ENCODE peak calls at places on chromosome 3, in four cellular contexts. H is Panc1, L is uterus, G is ascending aorta. Z is an unnamed sample. For H3K36me3, the result is how much of the 10 kb centered on the place peaks cover.

GRCh38 chr3:133213942-133214341 is 175.8 kb downstream of the TMEM108 start:
- DNase-seq in H (no peak), L (no peak), G (no peak), Z (no peak)

GRCh38 chr3:94162700-94163099 is 99.8 kb downstream of the NSUN3 start:
- DNase-seq in H (no peak), L (no peak), G (no peak), Z (peak)

GRCh38 chr3:158430968-158431367 is 140.0 kb upstream of the MLF1 start:
- DNase-seq in H (no peak), L (no peak), G (no peak), Z (no peak)

GRCh38 chr3:18559323-18559972 is 134.3 kb upstream of the SATB1 start:
- DNase-seq in H (peak), L (no peak), G (no peak), Z (no peak)

GRCh38 chr3:20857636-20858035 is 671.6 kb upstream of the SGO1 start:
- DNase-seq in H (no peak), L (no peak), G (no peak), Z (no peak)

GRCh38 chr3:113166719-113167492 is 44.5 kb upstream of the BOC start:
- DNase-seq in H (no peak), L (peak), G (no peak), Z (no peak)

GRCh38 chr3:49803464-49804140 is 541 bp downstream of the INKA1 start:
- DNase-seq in H (no peak), L (peak), G (peak), Z (no peak)

GRCh38 chr3:111926266-111926676 is 52.6 kb upstream of the ABHD10 start:
- DNase-seq in H (no peak), L (no peak), G (no peak), Z (no peak)

GRCh38 chr3:183381179-183381578 is 47.2 kb downstream of the MCF2L2 start:
- DNase-seq in H (no peak), L (no peak), G (no peak), Z (no peak)

GRCh38 chr3:11724615-11725339 is 81.1 kb upstream of the VGLL4 start:
- DNase-seq in H (no peak), L (no peak), G (no peak), Z (no peak)

GRCh38 chr3:52056968-52057805 is 816 bp upstream of the DUSP7 start:
- DNase-seq in H (peak), L (peak), G (peak), Z (peak)

GRCh38 chr3:104908761-104909160 is 457.9 kb upstream of the ALCAM start:
- DNase-seq in H (no peak), L (no peak), G (no peak), Z (no peak)

GRCh38 chr3:35446896-35447295 is 192.4 kb upstream of the ARPP21 start:
- DNase-seq in H (no peak), L (no peak), G (no peak), Z (no peak)

GRCh38 chr3:159978353-159978752 is 10.3 kb upstream of the IL12A start:
- DNase-seq in H (no peak), L (no peak), G (no peak), Z (no peak)

GRCh38 chr3:157436583-157437300 is at the start of gene PTX3:
- DNase-seq in H (no peak), L (peak), G (no peak), Z (peak)

GRCh38 chr3:193897791-193898190 is 238.2 kb upstream of the HES1 start:
- DNase-seq in H (no peak), L (no peak), G (no peak), Z (no peak)

GRCh38 chr3:52291508-52292181 is 4.0 kb downstream of the GLYCTK start:
- DNase-seq in H (no peak), L (no peak), G (no peak), Z (no peak)

GRCh38 chr3:151445283-151446001 is 15.4 kb downstream of the IGSF10 start:
- DNase-seq in H (no peak), L (no peak), G (no peak), Z (peak)

GRCh38 chr3:100306695-100307094 is 27.9 kb upstream of the NIT2 start:
- DNase-seq in H (no peak), L (no peak), G (no peak), Z (no peak)

GRCh38 chr3:18580268-18580667 is 155.1 kb upstream of the SATB1 start:
- DNase-seq in H (no peak), L (no peak), G (no peak), Z (no peak)

GRCh38 chr3:157354722-157355121 is 81.9 kb upstream of the PTX3 start:
- DNase-seq in H (no peak), L (no peak), G (no peak), Z (no peak)

GRCh38 chr3:192700885-192701284 is 26.5 kb downstream of the FGF12 start:
- DNase-seq in H (no peak), L (no peak), G (no peak), Z (no peak)

GRCh38 chr3:45140392-45140791 is 5.8 kb downstream of the CDCP1 start:
- DNase-seq in H (no peak), L (no peak), G (no peak), Z (no peak)

GRCh38 chr3:38655708-38656300 is 6.3 kb upstream of the SCN5A start:
- DNase-seq in H (no peak), L (no peak), G (peak), Z (peak)

GRCh38 chr3:14803101-14803980 is 15.4 kb upstream of the FGD5 start:
- DNase-seq in H (no peak), L (no peak), G (no peak), Z (no peak)

GRCh38 chr3:125154800-125155269 is 57.7 kb downstream of the SLC12A8 start:
- DNase-seq in H (no peak), L (no peak), G (no peak), Z (no peak)

GRCh38 chr3:139111392-139112229 is 66.9 kb upstream of the PRR23C start:
- DNase-seq in H (peak), L (peak), G (peak), Z (no peak)

GRCh38 chr3:191952609-191953008 is 491.6 kb downstream of the PYDC2 start:
- DNase-seq in H (no peak), L (no peak), G (no peak), Z (no peak)

GRCh38 chr3:37071921-37072320 is 78.6 kb downstream of the MLH1 start:
- DNase-seq in H (no peak), L (no peak), G (no peak), Z (no peak)

GRCh38 chr3:134252766-134253165 is 2.1 kb upstream of the RYK start:
- DNase-seq in H (no peak), L (no peak), G (no peak), Z (no peak)

GRCh38 chr3:150412599-150413069 is 4.5 kb downstream of the TSC22D2 start:
- DNase-seq in H (no peak), L (no peak), G (no peak), Z (no peak)

GRCh38 chr3:14773691-14774128 is 45.1 kb upstream of the FGD5 start:
- DNase-seq in H (no peak), L (no peak), G (no peak), Z (no peak)

GRCh38 chr3:162994165-162994564 is 1497.6 kb downstream of the OTOL1 start:
- DNase-seq in H (no peak), L (no peak), G (no peak), Z (no peak)

GRCh38 chr3:104612218-104612617 is 754.5 kb upstream of the ALCAM start:
- DNase-seq in H (no peak), L (no peak), G (no peak), Z (no peak)

GRCh38 chr3:156109989-156110388 is 10.4 kb upstream of the KCNAB1 start:
- DNase-seq in H (no peak), L (peak), G (no peak), Z (no peak)

GRCh38 chr3:158091526-158091925 is 14.7 kb downstream of the SHOX2 start:
- DNase-seq in H (no peak), L (no peak), G (no peak), Z (no peak)

DNA sequence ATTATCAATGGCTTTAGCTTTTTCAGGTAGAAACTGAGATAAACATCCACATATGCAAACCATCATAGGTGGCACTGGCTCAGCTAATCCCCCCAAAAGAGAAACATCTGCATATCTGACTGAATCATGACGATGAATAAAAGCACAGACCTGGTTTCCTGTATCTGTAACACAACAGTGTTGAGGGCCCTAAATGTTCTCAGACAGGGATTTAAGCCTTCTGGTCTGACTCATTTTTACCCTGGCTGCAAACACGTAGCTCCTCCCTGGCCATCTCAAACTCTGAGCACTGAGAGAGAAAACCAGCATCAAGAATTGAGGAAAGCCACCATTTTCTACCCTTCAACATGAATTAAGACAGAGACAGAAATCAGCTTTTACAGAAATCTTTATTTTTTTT is 35.2 kb downstream of the GLB1 start:
- DNase-seq in H (no peak), L (no peak), G (no peak), Z (no peak)
- H3K36me3 ChIP-seq in H (under half), L (under half), G (under half), Z (under half)

DNA sequence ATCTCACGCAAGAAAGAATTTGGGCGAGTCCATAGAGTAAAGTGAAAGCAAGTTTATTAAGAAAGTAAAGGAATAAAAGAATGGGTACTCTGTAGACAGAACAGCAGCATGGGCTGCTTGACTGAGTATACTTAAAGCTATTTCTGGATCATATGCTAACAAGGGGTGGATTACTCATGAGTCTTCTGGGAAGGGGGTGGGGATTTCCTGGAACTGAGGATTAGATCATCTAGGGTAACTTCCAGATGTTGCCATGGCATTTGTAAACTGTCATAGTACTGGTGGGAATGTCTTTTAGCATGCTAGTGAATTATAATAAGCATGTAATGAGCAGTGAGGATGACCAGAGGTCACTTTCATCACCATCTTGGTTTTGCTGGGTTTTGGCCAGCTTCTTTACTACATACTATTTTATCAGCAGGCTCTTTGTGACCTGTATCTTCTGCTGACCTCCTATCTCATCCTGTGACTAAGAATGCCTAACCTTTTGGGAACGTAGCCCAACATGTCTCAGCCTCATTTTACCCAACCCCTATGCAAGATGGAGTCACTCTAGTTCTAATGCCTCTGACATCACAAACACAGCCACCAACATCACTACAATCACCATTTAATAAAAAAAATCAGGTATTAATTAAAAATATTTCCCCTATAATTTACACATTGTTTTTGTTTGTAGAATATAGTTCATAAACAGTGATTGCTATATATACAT is 890.7 kb upstream of the EPHA6 start:
- DNase-seq in H (no peak), L (no peak), G (peak), Z (peak)
- H3K4me3 ChIP-seq in H (no peak), L (no peak), G (peak), Z (no peak)

DNA sequence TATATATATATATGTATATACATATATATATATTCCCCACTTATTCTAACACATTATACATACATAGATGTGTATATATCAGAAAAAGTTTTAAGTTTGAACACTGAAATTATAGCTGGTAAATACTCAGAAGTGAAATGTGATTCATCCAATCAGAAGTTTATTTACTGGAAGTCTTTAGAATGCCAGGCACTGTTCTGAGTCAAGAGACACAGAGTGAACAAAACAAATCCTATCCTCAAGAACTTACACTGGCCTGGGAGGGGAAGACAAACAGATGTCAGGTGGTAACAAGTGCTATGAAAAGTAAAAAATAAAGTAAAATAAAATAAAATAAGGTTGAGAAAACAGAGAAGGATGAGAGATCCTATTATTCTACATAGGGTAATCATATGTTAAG is 13.4 kb downstream of the DHX36 start:
- DNase-seq in H (no peak), L (no peak), G (no peak), Z (no peak)
- H3K36me3 ChIP-seq in H (half or more), L (under half), G (under half), Z (under half)

GRCh38 chr3:195910499-195910845 is 2.1 kb upstream of the TNK2 start:
- DNase-seq in H (no peak), L (no peak), G (no peak), Z (no peak)
- H3K4me3 ChIP-seq in H (no peak), L (no peak), G (no peak), Z (no peak)

GRCh38 chr3:30660128-30660525 is 53.7 kb downstream of the TGFBR2 start:
- DNase-seq in H (no peak), L (no peak), G (no peak), Z (no peak)

GRCh38 chr3:30657914-30658313 is 51.5 kb downstream of the TGFBR2 start:
- DNase-seq in H (no peak), L (no peak), G (no peak), Z (no peak)

GRCh38 chr3:30658328-30659052 is 52.1 kb downstream of the TGFBR2 start:
- DNase-seq in H (peak), L (no peak), G (no peak), Z (no peak)

GRCh38 chr3:30660656-30661055 is 54.3 kb downstream of the TGFBR2 start:
- DNase-seq in H (no peak), L (no peak), G (no peak), Z (no peak)

DNA sequence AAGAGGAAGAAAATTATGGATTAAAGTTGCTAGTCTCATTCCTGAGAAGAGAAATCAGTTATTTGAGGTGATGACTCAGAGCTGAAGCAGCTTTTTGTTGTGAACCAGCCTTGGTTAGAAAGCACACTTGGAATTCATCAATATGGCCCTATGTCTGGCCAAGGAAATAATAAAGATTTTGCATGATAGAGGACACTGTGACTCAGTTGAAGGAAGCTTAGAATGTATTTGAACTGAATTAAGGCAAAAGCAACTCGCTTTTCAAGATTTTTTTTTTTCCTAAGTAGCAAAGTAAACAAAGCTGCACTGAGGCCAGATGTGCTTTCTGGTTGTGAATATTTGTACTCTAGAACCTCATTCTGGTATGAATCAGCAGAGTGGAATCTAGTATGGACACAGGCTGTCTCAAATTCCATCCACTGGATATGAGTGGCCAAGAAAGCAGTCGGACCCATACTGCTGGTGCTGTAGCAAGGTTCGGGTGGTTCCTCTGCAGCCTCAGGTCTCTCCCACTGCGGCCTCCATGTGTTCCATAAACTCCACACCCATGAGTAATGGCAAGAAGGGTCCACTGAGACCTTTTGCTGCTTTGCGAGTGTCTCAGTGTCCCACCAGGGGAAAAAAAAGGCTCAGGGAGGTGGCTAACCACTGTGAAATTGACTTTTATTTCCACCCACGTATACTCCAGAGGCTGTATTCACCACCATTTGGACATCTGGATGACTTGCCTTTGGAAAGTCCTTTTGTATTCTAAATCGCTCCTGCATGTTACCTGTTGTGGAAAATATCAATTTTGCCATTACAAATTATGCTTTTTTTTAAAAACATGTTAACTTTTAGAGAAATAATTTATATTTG is 53.1 kb downstream of the TGFBR2 start:
- DNase-seq in H (peak), L (no peak), G (no peak), Z (peak)
- H3K36me3 ChIP-seq in H (under half), L (under half), G (under half), Z (under half)

GRCh38 chr3:179071161-179071568 is 444 bp downstream of the ZMAT3 start:
- DNase-seq in H (no peak), L (no peak), G (no peak), Z (no peak)
- H3K4me3 ChIP-seq in H (peak), L (peak), G (peak), Z (peak)

DNA sequence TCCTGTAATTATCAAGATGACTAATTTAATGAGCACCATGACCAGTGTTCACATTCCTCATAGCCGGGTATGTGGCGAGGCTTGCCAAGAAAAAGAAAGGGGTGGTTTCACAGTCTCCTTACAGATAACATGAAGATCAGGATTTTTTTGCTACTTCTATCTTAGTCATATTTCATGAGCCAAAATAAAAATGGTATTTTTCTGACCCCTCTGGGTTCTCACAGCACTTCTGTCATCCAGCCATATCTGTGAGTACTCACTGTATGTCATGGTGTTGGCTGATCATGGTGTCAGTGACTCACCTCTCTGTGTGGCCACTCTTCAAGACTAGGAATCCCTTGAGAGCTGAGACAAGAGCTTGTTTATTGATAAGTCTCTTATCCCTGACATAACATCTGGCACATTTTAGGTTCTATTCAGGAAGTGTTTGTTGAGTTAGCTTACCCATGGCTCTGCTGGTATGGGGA is 130.5 kb upstream of the LMCD1 start:
- DNase-seq in H (no peak), L (no peak), G (no peak), Z (peak)
- H3K36me3 ChIP-seq in H (under half), L (under half), G (under half), Z (under half)